ENCODE peak calls at places on chromosome 17, in four cellular contexts. Q, Y, M and J are unnamed samples.

GRCh38 chr17:18377437-18378204 is at the start of gene EVPLL:
- DNase-seq in Q (peak), Y (no peak), M (peak), J (peak)

GRCh38 chr17:1043601-1044251 is 46.8 kb downstream of the TIMM22 start:
- DNase-seq in Q (no peak), Y (no peak), M (no peak), J (no peak)

GRCh38 chr17:57461082-57461481 is 204.8 kb downstream of the MSI2 start:
- DNase-seq in Q (peak), Y (no peak), M (no peak), J (no peak)

GRCh38 chr17:67276075-67276474 is 31.1 kb upstream of the HELZ start:
- DNase-seq in Q (no peak), Y (no peak), M (no peak), J (no peak)

GRCh38 chr17:79607941-79608728 is 2.7 kb downstream of the RBFOX3 start:
- DNase-seq in Q (peak), Y (no peak), M (no peak), J (no peak)

GRCh38 chr17:76159157-76159556 is 18.1 kb upstream of the FOXJ1 start:
- DNase-seq in Q (no peak), Y (no peak), M (no peak), J (no peak)

GRCh38 chr17:66431910-66432309 is 129.5 kb downstream of the PRKCA start:
- DNase-seq in Q (peak), Y (no peak), M (no peak), J (peak)

GRCh38 chr17:57989011-57989345 is 924 bp upstream of the VEZF1 start:
- DNase-seq in Q (no peak), Y (no peak), M (peak), J (no peak)

GRCh38 chr17:3885271-3885670 is 7.6 kb downstream of the CAMKK1 start:
- DNase-seq in Q (no peak), Y (no peak), M (no peak), J (no peak)